ENCODE peak calls at places on chromosome 10, in four cellular contexts. I is WTC11, T is H1, E is SK-N-SH. F is an unnamed sample.

GRCh38 chr10:71239946-71240795 is 27.8 kb downstream of the UNC5B start:
- DNase-seq in T (no peak), I (no peak), E (no peak), F (no peak)

GRCh38 chr10:128069351-128070051 is 56.7 kb downstream of the MKI67 start:
- DNase-seq in E (peak; percentile 85), T (peak; percentile 86), I (peak; percentile 78), F (peak; percentile 60)

GRCh38 chr10:58178811-58179210 is 88.9 kb downstream of the IPMK start:
- DNase-seq in E (no peak), I (no peak), T (no peak), F (no peak)

GRCh38 chr10:100100651-100101525 is 19.2 kb upstream of the CPN1 start:
- DNase-seq in T (no peak), E (no peak), I (no peak), F (no peak)

GRCh38 chr10:33187427-33187999 is 147.0 kb downstream of the NRP1 start:
- DNase-seq in T (no peak), I (no peak), E (no peak), F (no peak)

GRCh38 chr10:78991187-78991586 is 77.6 kb upstream of the ZMIZ1 start:
- DNase-seq in T (no peak), E (no peak), I (no peak), F (no peak)

GRCh38 chr10:67837519-67838314 is at the start of gene DNAJC12:
- DNase-seq in E (peak; percentile 75), T (no peak), I (no peak), F (peak; percentile 70)

GRCh38 chr10:68284007-68284406 is 47.9 kb upstream of the HNRNPH3 start:
- DNase-seq in I (no peak), T (no peak), E (no peak), F (no peak)

GRCh38 chr10:24825551-24825950 is 101.9 kb upstream of the ARHGAP21 start:
- DNase-seq in I (no peak), T (no peak), E (no peak), F (no peak)

GRCh38 chr10:128050117-128050516 is 76.1 kb downstream of the MKI67 start:
- DNase-seq in T (no peak), I (no peak), E (no peak), F (no peak)

GRCh38 chr10:58651040-58651439 is 138.4 kb downstream of the BICC1 start:
- DNase-seq in E (peak; percentile 50), I (no peak), T (no peak), F (no peak)

GRCh38 chr10:35005868-35006267 is 84.3 kb downstream of the CUL2 start:
- DNase-seq in T (no peak), I (no peak), E (no peak), F (peak; percentile 38)

GRCh38 chr10:27744478-27745379 is 890 bp downstream of the MKX start:
- DNase-seq in E (peak; percentile 21), T (peak; percentile 52), I (peak; percentile 53), F (no peak)

GRCh38 chr10:5888843-5889623 is 660 bp downstream of the ANKRD16 start:
- DNase-seq in I (peak; percentile 60), T (peak; percentile 84), E (peak; percentile 74), F (peak; percentile 37)

GRCh38 chr10:77474939-77475338 is 162.7 kb downstream of the KCNMA1 start:
- DNase-seq in I (no peak), T (no peak), E (no peak), F (no peak)

GRCh38 chr10:110775406-110775805 is 96.3 kb upstream of the PDCD4 start:
- DNase-seq in I (no peak), E (no peak), T (no peak), F (peak; percentile 15)

GRCh38 chr10:113062977-113063967 is 113.2 kb downstream of the TCF7L2 start:
- DNase-seq in E (no peak), I (peak; percentile 23), T (no peak), F (peak; percentile 79)

GRCh38 chr10:34010891-34011290 is 676.4 kb upstream of the NRP1 start:
- DNase-seq in T (no peak), I (no peak), E (no peak), F (no peak)

DNA sequence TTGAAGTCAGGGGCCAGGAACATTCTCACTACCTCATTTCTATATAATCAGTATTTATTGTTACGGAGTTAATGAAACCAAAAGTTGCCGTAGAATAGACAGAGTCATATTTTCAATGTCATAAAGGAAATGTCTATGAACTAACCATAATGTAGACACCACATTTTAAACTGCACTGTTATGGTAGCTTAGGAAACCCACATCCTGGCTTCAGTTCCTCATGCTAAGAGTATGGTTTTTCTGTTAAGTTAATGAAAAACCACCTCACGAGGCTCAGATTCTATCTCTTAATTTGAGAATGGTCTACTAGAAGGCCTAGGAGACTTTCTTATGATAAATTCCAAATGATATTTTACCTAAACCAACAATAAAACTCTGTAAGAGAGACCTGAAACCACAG is 166.5 kb downstream of the TMEM26 start:
- DNase-seq in I (no peak), E (no peak), T (no peak), F (no peak)
- TF ChIP-seq TEAD4 in I (no peak), E (no peak), T (no peak), F (no peak)

DNA sequence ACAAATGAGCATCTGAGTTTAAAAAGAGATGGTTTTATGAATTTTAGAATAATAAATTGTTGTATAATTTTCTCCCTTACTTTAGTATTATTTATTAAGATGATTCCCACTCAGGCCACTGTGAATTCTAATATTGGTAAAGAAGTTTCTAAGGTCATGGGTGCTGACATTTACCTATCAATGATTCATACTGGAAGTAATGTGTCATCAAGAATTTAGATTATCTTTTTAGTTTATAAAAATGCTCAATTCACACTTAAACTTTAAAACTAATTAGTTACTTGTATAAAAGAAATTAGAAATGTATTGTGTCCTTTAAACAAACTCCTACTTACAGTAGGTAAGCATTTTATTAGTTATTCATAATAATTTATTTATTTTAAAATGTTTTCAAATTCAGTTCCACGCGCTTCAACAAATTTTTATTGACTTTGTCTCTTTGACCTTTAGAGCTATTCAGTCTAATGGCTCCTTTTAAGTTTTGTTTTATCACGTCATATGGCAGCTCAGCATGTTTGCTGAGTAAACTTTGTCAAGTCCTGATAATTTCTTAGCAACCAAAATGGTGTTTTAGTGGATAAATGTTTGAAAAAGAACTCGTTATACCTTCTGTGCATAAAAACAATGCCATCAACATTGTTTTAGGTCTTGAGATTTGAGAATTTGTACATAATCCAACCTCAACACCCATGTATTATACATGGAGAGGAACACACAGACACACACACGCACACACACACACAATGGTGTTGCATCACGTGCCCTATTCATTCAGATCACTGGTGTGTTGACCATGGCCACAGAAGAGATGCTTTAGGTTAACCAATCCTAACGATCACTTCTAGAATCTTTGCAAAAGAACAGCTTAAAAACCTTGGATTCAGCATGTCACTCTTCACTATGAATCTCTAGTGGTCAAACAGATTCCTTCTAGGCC is 15.1 kb upstream of the MRC1 start:
- DNase-seq in E (no peak), T (no peak), I (no peak), F (no peak)
- TF ChIP-seq TEAD4 in E (no peak), T (no peak), I (no peak), F (no peak)

DNA sequence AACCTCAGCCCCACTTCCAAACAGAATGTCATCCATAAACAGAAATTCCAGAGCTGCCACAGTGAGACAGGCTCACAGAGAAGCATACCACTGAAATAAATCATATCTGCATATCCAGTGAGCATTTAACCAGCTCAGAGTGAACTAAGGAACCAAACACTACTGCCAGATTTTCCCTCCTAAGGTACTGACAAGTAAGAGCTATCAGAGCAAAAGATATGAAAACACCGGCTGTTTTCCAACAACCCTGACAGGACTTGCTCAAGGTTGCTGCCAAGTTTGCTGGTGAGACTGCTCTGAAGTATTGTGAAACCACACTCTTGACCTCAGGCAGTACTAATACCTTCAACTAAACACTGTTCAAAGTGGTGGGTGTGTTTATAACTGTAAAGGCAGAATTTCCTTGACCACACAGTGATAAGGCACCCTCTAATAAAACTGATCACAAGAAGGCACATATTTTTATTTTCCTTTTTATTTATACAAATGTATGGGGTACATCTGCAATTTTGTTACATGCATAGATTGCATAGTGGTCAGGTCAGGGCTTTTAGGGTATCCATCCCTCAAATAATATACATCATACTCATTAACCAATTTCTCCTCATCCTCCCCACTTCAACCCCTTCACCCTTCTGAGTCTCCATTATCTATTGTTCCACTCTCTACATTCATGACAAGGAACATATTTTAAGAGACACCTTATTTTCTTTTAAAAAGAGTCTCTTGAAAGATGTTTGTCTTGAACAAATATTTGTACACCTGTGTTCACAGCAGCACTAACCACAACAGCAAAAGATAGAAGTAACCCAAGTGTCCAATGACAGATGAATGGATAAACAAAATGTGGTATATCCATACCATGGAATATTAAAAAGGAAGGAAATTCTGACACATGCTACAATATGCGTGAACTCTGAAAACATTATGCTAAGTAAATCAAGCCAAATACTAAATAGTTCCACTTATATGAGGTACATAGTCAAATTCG is 18.2 kb downstream of the SGMS1 start:
- DNase-seq in E (no peak), I (no peak), T (no peak), F (no peak)
- TF ChIP-seq TEAD4 in E (peak; percentile 88), I (no peak), T (no peak), F (no peak)

DNA sequence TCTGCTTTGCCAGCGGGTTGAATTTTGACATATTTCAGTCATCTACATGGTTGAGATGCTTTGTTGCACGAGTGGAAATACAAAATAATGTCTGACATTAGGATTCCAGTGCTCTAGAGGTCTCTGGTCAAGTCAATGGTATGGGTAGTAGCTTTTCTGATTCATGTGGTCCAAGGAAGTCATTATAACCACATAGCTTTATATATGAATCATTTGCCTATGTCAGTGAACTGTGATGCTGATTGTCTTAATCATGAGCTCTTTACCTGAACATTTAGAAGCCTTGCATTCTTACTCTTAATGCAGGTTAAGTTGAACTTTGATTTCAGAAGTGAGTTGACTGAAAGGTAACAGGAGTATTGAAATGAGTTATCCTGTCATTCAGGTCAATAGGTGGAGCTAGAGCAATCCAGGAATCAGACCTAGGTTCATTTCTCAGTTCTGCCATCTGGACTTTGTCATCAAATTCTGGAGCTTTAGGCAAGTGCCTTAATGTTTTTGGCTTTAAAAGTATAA is 3.3 kb downstream of the MAPK8 start:
- DNase-seq in I (no peak), T (no peak), E (peak; percentile 25), F (no peak)
- TF ChIP-seq TEAD4 in I (no peak), T (no peak), E (no peak), F (no peak)

F was measured in K562.